ENCODE peak calls at places on chromosomes 1 and 21, in four cellular contexts. C, X, O and S are unnamed samples.

GRCh38 chr1:66371233-66372005 is 162.5 kb upstream of the SGIP1 start:
- DNase-seq in C (no peak), X (no peak), O (no peak), S (no peak)

GRCh38 chr21:27306821-27307746 is 340.2 kb upstream of the ADAMTS5 start:
- DNase-seq in C (no peak), X (no peak), O (no peak), S (no peak)

GRCh38 chr21:44579056-44579832 is 1.2 kb downstream of the KRTAP10-5 start:
- DNase-seq in C (no peak), X (no peak), O (no peak), S (no peak)

GRCh38 chr1:145759713-145760112 is 40.4 kb downstream of the CD160 start:
- DNase-seq in C (no peak), X (no peak), O (no peak), S (no peak)

GRCh38 chr1:54160351-54160750 is 7.6 kb upstream of the CDCP2 start:
- DNase-seq in C (no peak), X (no peak), O (no peak), S (no peak)

GRCh38 chr1:60152886-60153285 is 79.3 kb upstream of the C1orf87 start:
- DNase-seq in C (no peak), X (no peak), O (no peak), S (peak)

GRCh38 chr1:109112056-109112651 is 1.8 kb upstream of the ELAPOR1 start:
- DNase-seq in C (no peak), X (no peak), O (no peak), S (no peak)

GRCh38 chr1:158121604-158122254 is 59.0 kb upstream of the CD1D start:
- DNase-seq in C (no peak), X (peak), O (no peak), S (peak)

GRCh38 chr21:21624674-21625073 is 626.5 kb downstream of the NCAM2 start:
- DNase-seq in C (no peak), X (no peak), O (no peak), S (no peak)

GRCh38 chr1:193614275-193614674 is 427.9 kb upstream of the B3GALT2 start:
- DNase-seq in C (no peak), X (no peak), O (no peak), S (no peak)

GRCh38 chr1:26077524-26077923 is 10.1 kb upstream of the TRIM63 start:
- DNase-seq in C (no peak), X (no peak), O (no peak), S (no peak)

GRCh38 chr1:67376381-67376780 is 53.8 kb downstream of the SERBP1 start:
- DNase-seq in C (no peak), X (no peak), O (no peak), S (no peak)

GRCh38 chr1:197908695-197909336 is 6.4 kb downstream of the C1orf53 start:
- DNase-seq in C (no peak), X (peak), O (no peak), S (no peak)

GRCh38 chr1:43466403-43466802 is 12.7 kb upstream of the HYI start:
- DNase-seq in C (no peak), X (no peak), O (no peak), S (no peak)

GRCh38 chr1:167446946-167447345 is 71.4 kb downstream of the CD247 start:
- DNase-seq in C (no peak), X (no peak), O (no peak), S (no peak)

GRCh38 chr1:205077158-205077933 is 6.9 kb downstream of the TMEM81 start:
- DNase-seq in C (no peak), X (no peak), O (no peak), S (no peak)

GRCh38 chr1:112840631-112841624 is 115.1 kb downstream of the SLC16A1 start:
- DNase-seq in C (no peak), X (no peak), O (no peak), S (no peak)

GRCh38 chr1:180863158-180863775 is 49.4 kb upstream of the KIAA1614 start:
- DNase-seq in C (no peak), X (peak), O (peak), S (peak)

GRCh38 chr21:32457360-32457840 is 44.9 kb downstream of the EVA1C start:
- DNase-seq in C (no peak), X (no peak), O (no peak), S (no peak)

GRCh38 chr1:89993541-89993940 is 1.4 kb upstream of the ZNF326 start:
- DNase-seq in C (no peak), X (no peak), O (no peak), S (no peak)

GRCh38 chr1:232519186-232519585 is 110.7 kb downstream of the SIPA1L2 start:
- DNase-seq in C (no peak), X (no peak), O (no peak), S (no peak)

GRCh38 chr1:55337801-55338447 is 122.8 kb upstream of the USP24 start:
- DNase-seq in C (no peak), X (no peak), O (no peak), S (peak)

GRCh38 chr1:236089046-236089773 is 24.3 kb upstream of the NID1 start:
- DNase-seq in C (no peak), X (no peak), O (no peak), S (no peak)

GRCh38 chr1:118028267-118028666 is 98.7 kb downstream of the WDR3 start:
- DNase-seq in C (no peak), X (no peak), O (no peak), S (no peak)

GRCh38 chr1:16628361-16629111 is 15.2 kb upstream of the NBPF1 start:
- DNase-seq in C (no peak), X (peak), O (no peak), S (no peak)

GRCh38 chr1:113303252-113303651 is 87.1 kb upstream of the MAGI3 start:
- DNase-seq in C (no peak), X (no peak), O (no peak), S (no peak)

GRCh38 chr1:199463521-199464127 is 563.9 kb upstream of the NR5A2 start:
- DNase-seq in C (no peak), X (peak), O (no peak), S (peak)